ENCODE peak calls at places on chromosomes 12 and 14, in four cellular contexts. V, K, J and W are unnamed samples.

GRCh38 chr14:32421781-32422180 is 92.7 kb downstream of the AKAP6 start:
- DNase-seq in V (no peak), K (no peak), J (no peak), W (no peak)

GRCh38 chr12:68040450-68041075 is 51.3 kb downstream of the IFNG-AS1 start:
- DNase-seq in V (peak), K (peak), J (peak), W (peak)

GRCh38 chr12:31106101-31106803 is 32.6 kb downstream of the DDX11 start:
- DNase-seq in J (no peak), K (no peak), V (no peak), W (no peak)

GRCh38 chr12:121581681-121582439 is 1.0 kb upstream of the KDM2B start:
- DNase-seq in J (no peak), V (no peak), K (no peak), W (no peak)

GRCh38 chr12:263574-263973 is 938 bp upstream of the SLC6A13 start:
- DNase-seq in K (no peak), V (peak), J (no peak), W (no peak)

GRCh38 chr14:101061411-101062064 is 158.0 kb upstream of the RTL1 start:
- DNase-seq in K (no peak), V (no peak), J (no peak), W (no peak)

GRCh38 chr12:12714276-12715001 is 2.7 kb upstream of the CDKN1B start:
- DNase-seq in J (no peak), V (peak), K (peak), W (no peak)

GRCh38 chr12:105724651-105725050 is 394.2 kb downstream of the C12orf75 start:
- DNase-seq in K (no peak), V (no peak), J (no peak), W (no peak)

GRCh38 chr14:95614335-95614734 is 71.9 kb upstream of the TCL1B start:
- DNase-seq in V (peak), K (peak), J (no peak), W (no peak)

GRCh38 chr12:57627504-57628279 is 5.3 kb downstream of the B4GALNT1 start:
- DNase-seq in K (no peak), J (no peak), V (no peak), W (peak)

GRCh38 chr12:122067966-122068365 is 10.6 kb upstream of the MLXIP start:
- DNase-seq in K (no peak), J (no peak), V (no peak), W (no peak)

GRCh38 chr12:22250762-22251161 is 83.7 kb downstream of the ST8SIA1 start:
- DNase-seq in K (no peak), V (no peak), J (no peak), W (no peak)

GRCh38 chr14:33686218-33686617 is 264.7 kb downstream of the EGLN3 start:
- DNase-seq in J (no peak), V (no peak), K (no peak), W (no peak)

GRCh38 chr12:66647034-66647691 is 31.7 kb downstream of the GRIP1 start:
- DNase-seq in K (no peak), J (no peak), V (no peak), W (no peak)

GRCh38 chr12:3928538-3929220 is 55.5 kb upstream of the PARP11 start:
- DNase-seq in V (no peak), K (no peak), J (no peak), W (no peak)

GRCh38 chr12:5567021-5567744 is 135.3 kb downstream of the NTF3 start:
- DNase-seq in K (no peak), V (no peak), J (no peak), W (no peak)

GRCh38 chr12:95480230-95480629 is 6.3 kb downstream of the METAP2 start:
- DNase-seq in J (no peak), V (no peak), K (no peak), W (no peak)

GRCh38 chr12:5335059-5335458 is 96.8 kb upstream of the NTF3 start:
- DNase-seq in K (peak), V (no peak), J (no peak), W (no peak)

GRCh38 chr12:37565112-37565511 is 751.5 kb upstream of the ALG10B start:
- DNase-seq in V (no peak), J (no peak), K (no peak), W (no peak)

GRCh38 chr12:105723066-105723465 is 392.6 kb downstream of the C12orf75 start:
- DNase-seq in V (no peak), K (no peak), J (no peak), W (no peak)

GRCh38 chr12:77070382-77071294 is 5.3 kb upstream of the E2F7 start:
- DNase-seq in K (no peak), V (no peak), J (no peak), W (no peak)

GRCh38 chr12:120534203-120534702 is at the start of gene RNF10:
- DNase-seq in K (peak), J (peak), V (peak), W (peak)

GRCh38 chr14:91376547-91377477 is 40.8 kb downstream of the CCDC88C start:
- DNase-seq in V (no peak), J (no peak), K (no peak), W (no peak)

GRCh38 chr14:103362780-103363179 is 22.4 kb upstream of the MARK3 start:
- DNase-seq in K (peak), V (peak), J (no peak), W (no peak)

GRCh38 chr12:98699568-98699967 is 54.5 kb downstream of the APAF1 start:
- DNase-seq in V (no peak), J (no peak), K (peak), W (no peak)

GRCh38 chr12:11978985-11979384 is 91.8 kb upstream of the BCL2L14 start:
- DNase-seq in K (no peak), J (no peak), V (no peak), W (no peak)

GRCh38 chr14:75634848-75635247 is 25.8 kb downstream of the ERG28 start:
- DNase-seq in K (no peak), V (no peak), J (no peak), W (no peak)

GRCh38 chr12:63968685-63969084 is 124.2 kb downstream of the SRGAP1 start:
- DNase-seq in J (no peak), V (no peak), K (no peak), W (no peak)

GRCh38 chr12:30622509-30622908 is 73.2 kb downstream of the IPO8 start:
- DNase-seq in J (no peak), V (peak), K (peak), W (no peak)

GRCh38 chr12:32235251-32235650 is 128.6 kb downstream of the BICD1 start:
- DNase-seq in V (no peak), J (no peak), K (no peak), W (no peak)

GRCh38 chr12:27319394-27319793 is 13.2 kb upstream of the BMAL2 start:
- DNase-seq in J (no peak), V (no peak), K (no peak), W (no peak)
- TF ChIP-seq NR3C1 in J (no peak), V (no peak), K (no peak), W (no peak)

GRCh38 chr14:24165785-24166184 is 4.7 kb downstream of the IRF9 start:
- DNase-seq in K (no peak), J (no peak), V (no peak), W (no peak)
- TF ChIP-seq NR3C1 in K (no peak), J (no peak), V (no peak), W (no peak)

DNA sequence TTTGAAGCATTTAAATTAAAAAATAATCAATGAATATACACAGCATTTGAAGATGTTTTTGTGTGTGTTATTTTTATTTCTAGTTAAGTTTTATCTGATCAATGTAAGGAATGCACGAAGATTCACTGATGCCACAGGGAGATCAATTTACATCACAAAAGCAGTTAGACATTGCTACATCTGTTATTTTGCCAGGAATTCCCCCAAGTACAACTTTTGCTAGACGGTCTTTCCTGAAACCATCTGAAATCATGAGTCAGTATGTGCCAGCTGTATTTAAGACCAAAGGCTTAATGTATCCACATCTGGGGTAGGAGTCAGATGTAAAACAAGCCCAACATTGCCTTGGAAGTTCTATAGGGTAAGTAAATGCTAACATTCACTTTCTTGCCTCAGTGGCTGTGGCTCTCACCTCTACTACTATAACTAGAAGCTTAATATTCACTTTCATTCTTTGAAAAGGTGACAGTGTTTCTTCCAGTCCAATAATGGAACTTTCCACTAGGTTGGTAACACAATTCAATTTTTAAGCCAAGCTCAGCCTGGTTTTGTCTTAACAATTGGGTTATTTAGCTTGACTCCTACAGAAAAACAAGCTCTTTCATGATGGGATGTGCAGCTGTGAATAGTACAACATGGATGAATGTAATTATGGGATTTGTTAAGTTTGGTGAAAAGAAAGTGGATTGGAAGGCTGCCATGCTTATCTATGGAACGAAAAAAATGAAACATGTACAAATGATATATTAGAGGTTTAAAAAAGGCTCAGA is 385.4 kb upstream of the TMEM132C start:
- DNase-seq in K (no peak), V (no peak), J (no peak), W (no peak)
- TF ChIP-seq NR3C1 in K (no peak), V (no peak), J (no peak), W (no peak)

GRCh38 chr14:59177229-59177628 is 11.2 kb upstream of the DAAM1 start:
- DNase-seq in K (no peak), V (peak), J (no peak), W (peak)
- TF ChIP-seq NR3C1 in K (no peak), V (no peak), J (no peak), W (no peak)

DNA sequence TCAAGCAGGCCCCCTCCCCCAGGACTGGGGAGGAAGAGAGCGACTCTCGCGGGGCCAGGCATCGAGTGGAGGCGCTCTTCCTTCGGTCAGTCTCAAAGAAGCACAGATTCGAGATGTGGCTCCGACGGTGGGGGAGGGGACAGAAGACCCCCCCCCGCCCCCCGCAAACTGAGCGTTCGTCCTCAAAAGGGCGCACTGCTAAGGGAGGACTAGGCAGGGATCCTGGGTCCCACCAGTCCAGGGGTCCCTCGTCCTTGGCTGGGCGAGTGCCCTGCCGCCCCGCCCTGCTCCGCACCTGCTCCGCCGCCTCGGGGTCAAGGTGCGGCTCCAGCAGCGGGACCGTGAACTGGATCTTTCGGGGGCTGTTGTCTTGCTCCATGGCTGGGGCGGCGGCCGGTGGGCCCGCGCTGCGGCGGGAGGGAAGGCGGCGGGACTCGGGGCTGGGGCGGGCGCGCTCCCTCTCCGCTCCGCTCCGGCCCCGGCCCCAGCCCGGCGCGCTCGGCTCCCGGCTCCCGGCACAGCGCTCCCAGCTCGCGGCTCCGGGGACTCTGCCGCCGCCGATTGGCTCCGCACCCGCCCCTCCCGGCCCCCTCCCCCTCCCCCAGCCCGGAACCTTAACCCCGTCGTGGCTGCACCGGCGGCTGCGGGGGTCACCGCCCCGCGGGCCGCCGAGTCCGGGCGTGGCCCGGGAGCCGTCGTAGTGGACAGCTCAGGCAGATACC is at the start of gene PPP1R1A:
- DNase-seq in K (no peak), V (no peak), J (no peak), W (peak)
- TF ChIP-seq NR3C1 in K (no peak), V (no peak), J (no peak), W (no peak)

DNA sequence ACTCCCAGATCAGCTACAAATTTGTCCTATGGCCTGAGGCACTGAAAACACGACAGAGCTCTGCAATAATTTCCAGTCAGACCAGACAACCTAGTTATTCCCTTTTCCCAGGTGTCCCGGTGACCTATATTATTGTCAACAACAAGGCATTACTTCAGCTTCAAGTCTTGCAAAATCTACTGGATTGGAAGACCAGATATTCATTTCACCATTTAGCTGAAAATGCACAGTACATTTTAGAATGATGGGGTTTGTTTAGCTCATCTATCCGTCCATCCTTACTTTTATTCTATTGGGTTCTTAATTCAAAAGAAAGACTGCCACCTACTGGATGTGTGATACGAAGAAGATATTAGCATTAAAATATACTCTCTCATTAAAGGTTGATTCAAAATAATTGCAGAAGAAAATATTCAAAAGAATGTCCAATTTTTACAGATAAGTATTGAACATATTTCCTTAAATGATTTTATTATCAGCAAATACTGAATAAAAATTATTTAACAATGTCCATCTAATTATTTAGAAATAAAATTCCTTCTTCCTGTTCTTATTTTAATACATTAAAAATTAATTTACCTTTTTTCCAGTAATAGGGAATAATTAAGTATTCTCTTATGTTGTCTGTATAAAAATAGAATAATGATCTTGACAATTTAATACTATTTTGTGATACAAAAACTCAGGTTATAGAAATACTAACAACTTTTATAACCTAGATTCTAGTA is 244.9 kb upstream of the LRIG3 start:
- DNase-seq in J (peak), V (peak), K (peak), W (no peak)
- TF ChIP-seq NR3C1 in J (no peak), V (no peak), K (no peak), W (no peak)

GRCh38 chr12:111413442-111414086 is 7.8 kb downstream of the SH2B3 start:
- DNase-seq in V (no peak), K (peak), J (no peak), W (no peak)

GRCh38 chr12:111411187-111411764 is 5.6 kb downstream of the SH2B3 start:
- DNase-seq in K (no peak), V (no peak), J (no peak), W (no peak)

GRCh38 chr12:111412830-111413441 is 7.2 kb downstream of the SH2B3 start:
- DNase-seq in V (no peak), K (peak), J (no peak), W (no peak)

GRCh38 chr12:111410229-111411186 is 4.8 kb downstream of the SH2B3 start:
- DNase-seq in K (peak), J (no peak), V (no peak), W (no peak)

DNA sequence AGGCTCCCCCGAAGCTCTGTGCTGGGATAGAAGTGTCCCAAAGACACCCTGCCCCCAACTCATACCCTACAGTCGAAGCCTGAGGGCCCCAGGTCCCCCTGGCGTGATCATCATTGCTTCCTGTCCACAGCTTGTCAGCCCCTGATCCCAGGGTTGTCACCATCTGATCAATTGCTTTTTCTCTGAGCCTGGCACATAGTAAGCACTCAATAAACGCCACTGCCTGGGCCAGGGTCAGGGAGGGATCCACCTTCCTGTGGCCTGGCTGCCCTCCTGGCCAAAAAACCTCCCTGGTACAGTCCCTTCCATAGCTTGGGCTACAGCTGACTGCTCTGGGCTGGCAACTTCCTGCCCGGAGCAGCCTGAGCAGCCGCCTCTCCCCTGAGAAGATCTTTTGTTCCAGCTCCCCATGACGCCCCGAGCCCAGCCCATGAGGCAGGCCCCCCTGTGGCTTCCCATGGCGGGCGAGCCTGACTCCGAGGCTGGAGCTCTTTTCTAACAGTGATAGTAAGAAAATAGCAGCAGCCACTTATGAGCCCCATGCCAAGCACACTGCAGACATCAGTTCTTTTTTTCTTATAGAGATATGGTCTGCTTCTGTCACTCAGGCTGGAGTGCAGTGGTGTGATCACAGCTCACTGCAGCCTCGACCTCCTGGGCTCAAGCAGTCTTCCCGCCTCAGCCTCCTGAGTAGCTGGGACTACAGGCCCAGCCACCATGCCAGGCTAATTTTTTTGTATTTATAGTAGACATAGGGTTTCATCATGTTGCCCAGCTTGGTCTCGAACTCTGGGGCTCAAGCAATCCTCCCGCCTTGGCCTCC is 6.5 kb downstream of the SH2B3 start:
- DNase-seq in V (no peak), K (peak), J (no peak), W (peak)
- TF ChIP-seq NR3C1 in V (no peak), K (no peak), J (no peak), W (no peak)

DNA sequence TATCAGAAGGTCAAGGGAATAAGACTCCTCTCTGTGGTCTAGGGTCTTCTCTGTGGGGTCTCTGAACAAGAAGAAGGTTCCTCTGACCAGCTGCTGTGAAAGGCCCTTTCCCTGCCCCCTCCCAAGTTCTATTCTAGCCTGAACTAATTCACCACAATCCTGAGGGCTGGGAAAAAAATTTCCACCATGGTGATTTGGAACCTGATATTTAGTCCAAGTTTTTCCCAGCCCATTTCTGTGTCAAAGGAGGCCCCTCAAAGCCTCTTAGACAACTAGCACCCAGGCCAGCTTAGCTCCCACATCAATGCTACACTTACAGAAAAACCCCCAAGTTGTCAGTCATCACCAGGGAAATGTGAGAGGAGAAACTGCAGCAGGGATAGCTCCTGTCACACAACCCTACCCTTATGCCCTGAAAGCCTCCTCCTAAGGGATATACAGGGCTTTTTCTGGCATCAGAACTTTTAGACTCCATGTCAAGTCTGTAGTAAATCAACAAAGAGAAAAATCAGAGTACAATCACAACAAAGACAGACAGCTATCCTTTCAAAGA is 4.5 kb downstream of the FMNL3 start:
- DNase-seq in J (no peak), K (no peak), V (no peak), W (no peak)
- TF ChIP-seq NR3C1 in J (no peak), K (no peak), V (no peak), W (no peak)